ENCODE peak calls at places on chromosomes 4 and X, in ten cellular contexts. T is uterus, B is AG04450, H is tibial nerve, Y is H7, J is fibroblast of mammary gland, C is mesenchymal stem cell, M is neural progenitor cell, Z is ascending aorta, V is upper lobe of right lung. E is an unnamed sample.

GRCh38 chrX:12767856-12768255 is 23.4 kb upstream of the PRPS2 start:
- DNase-seq in H (no peak), Z (no peak), J (no peak), T (no peak), V (no peak), Y (no peak), B (no peak), C (no peak), M (no peak), E (no peak)

GRCh38 chr4:26372525-26373172 is 51.8 kb downstream of the RBPJ start:
- DNase-seq in T (no peak), H (peak; percentile 23), B (peak; percentile 21), Z (no peak), C (peak; percentile 92), J (peak; percentile 82), Y (no peak), V (no peak), M (peak; percentile 16), E (no peak)

GRCh38 chr4:8369426-8370105 is 71.0 kb downstream of the ACOX3 start:
- DNase-seq in V (no peak), B (no peak), M (no peak), J (no peak), C (no peak), Y (no peak), Z (no peak), H (no peak), T (no peak), E (no peak)

GRCh38 chr4:119835511-119835910 is 206.9 kb upstream of the PDE5A start:
- DNase-seq in M (no peak), V (no peak), H (no peak), T (no peak), Y (no peak), Z (no peak), J (peak; percentile 46), C (peak; percentile 86), B (peak; percentile 36), E (no peak)

GRCh38 chrX:111568356-111568755 is 56.9 kb downstream of the SERTM2 start:
- DNase-seq in Y (peak; percentile 8), C (peak; percentile 32), M (peak; percentile 59), H (no peak), T (peak; percentile 11), B (no peak), J (peak; percentile 15), Z (no peak), V (no peak), E (no peak)

GRCh38 chrX:23376581-23376980 is 41.9 kb downstream of the PTCHD1 start:
- DNase-seq in M (no peak), C (no peak), V (no peak), Z (no peak), H (no peak), B (no peak), Y (no peak), T (no peak), J (no peak), E (no peak)

GRCh38 chrX:86002076-86002896 is 45.1 kb downstream of the CHM start:
- DNase-seq in J (peak; percentile 17), M (peak; percentile 87), C (peak; percentile 72), H (no peak), Y (no peak), V (peak; percentile 68), T (no peak), B (no peak), Z (no peak), E (no peak)

GRCh38 chr4:125891597-125892258 is 577.0 kb downstream of the FAT4 start:
- DNase-seq in B (peak; percentile 95), T (no peak), H (no peak), Y (no peak), Z (no peak), M (no peak), V (no peak), J (peak; percentile 54), C (peak; percentile 97), E (no peak)

GRCh38 chr4:145786830-145787229 is 106.9 kb downstream of the C4orf51 start:
- DNase-seq in J (no peak), B (no peak), H (no peak), M (no peak), T (no peak), Y (no peak), Z (no peak), C (no peak), V (no peak), E (no peak)

DNA sequence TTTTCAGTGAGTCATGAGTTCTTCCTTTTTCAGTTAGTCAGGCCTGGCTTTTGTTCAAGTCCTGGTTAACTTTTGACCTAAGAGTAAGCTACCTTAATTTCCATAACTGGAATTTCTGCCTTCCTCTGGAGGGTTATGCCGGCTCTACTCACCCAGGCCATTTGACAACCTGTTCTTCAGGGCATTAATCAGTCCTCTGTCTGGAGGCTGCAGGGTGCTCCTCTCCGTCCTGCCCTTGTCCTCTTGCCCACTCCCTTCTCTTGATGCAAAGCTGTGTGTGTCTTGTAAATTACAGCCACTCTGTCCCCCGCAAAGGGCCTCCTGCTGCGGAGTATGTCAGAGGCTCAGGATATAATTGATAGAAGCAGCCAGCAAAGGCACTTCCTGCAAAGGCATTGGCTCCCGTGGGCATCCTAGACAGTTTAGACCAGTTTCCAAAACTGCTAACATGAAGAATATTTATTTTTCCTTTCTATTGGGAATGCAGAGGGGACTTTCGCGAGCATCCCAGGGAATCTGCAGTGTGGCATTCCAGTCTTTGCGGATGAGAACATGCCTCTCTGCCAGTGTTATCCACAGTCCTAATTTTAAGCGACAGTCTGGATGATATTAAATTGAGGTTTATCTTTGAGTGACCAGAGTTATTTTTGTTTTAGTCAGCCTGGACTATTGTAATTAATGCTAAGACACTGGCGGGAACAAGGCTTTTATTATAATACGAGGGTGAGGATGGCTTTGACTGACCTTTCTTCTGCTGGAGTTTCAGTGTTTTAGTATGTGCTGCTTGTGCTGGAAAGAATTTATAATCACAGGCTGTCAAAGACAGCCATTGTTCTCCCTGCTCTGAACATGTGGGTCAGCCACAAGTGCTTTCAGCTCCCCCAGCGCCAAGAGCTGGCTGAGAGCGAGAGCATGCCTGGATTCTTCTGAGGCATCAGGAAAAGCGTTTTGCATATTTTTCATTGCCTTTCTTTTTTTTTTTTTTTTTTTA is 74.2 kb downstream of the LIMCH1 start:
- DNase-seq in J (no peak), C (peak; percentile 55), B (no peak), T (no peak), V (no peak), M (peak; percentile 75), H (peak; percentile 37), Y (peak; percentile 24), Z (no peak), E (no peak)
- H3K4me3 ChIP-seq in J (no peak overlapping the region), C (no peak overlapping the region), B (no peak overlapping the region), T (no peak overlapping the region), V (no peak overlapping the region), M (peak overlapping the region; percentile 15), H (peak overlapping the region; percentile 17), Y (no peak overlapping the region), Z (no peak overlapping the region), E (no peak overlapping the region)

DNA sequence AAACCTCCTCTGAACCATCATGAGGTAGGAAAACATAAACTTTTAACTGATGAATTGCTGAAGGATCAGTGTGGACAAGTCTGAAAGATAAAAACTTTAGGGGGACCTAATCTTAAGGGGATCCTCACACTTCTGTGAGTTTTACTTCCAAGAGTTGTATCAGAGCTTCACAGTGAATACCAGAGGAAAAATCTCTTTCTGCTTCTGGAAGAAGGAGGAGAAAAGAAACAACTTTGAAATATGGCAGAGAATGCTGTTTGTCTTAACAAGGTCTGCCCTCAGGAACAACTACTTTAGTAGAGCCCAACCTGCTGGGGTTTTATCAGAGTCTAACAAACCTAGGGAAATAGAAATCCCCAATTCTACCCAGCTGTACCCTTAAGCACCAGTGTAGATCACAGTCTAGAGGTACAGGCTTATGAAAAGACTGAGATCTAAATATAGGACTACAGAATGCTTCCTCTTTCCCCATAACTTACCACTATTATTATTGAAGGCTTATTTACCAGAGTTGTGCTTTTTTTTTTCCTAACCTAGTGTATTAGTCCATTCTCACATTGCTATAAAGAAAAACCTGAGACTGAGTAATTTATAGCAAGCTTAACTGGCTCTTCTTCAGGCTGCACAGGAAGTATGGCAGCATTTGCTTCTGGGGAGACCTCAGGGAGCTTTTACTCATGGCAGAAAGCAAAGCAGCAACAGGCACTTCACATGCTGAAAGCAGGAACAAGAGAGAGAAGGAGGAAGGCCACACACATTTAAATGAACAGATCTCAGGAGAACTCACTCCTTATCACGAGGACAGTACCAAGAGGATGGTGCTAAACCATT is 167.9 kb downstream of the CAMK2D start:
- DNase-seq in M (no peak), H (no peak), C (no peak), B (no peak), Y (no peak), Z (no peak), J (no peak), T (no peak), V (no peak), E (no peak)
- H3K4me3 ChIP-seq in M (no peak overlapping the region), H (no peak overlapping the region), C (no peak overlapping the region), B (no peak overlapping the region), Y (no peak overlapping the region), Z (no peak overlapping the region), J (no peak overlapping the region), T (no peak overlapping the region), V (no peak overlapping the region), E (no peak overlapping the region)

GRCh38 chr4:40253906-40254305 is 57.1 kb downstream of the RHOH start:
- DNase-seq in T (no peak), M (no peak), Z (no peak), J (peak; percentile 19), H (no peak), Y (no peak), C (peak; percentile 63), B (no peak), V (no peak), E (no peak)
- H3K4me3 ChIP-seq in T (no peak overlapping the region), M (no peak overlapping the region), Z (no peak overlapping the region), J (no peak overlapping the region), H (no peak overlapping the region), Y (no peak overlapping the region), C (no peak overlapping the region), B (no peak overlapping the region), V (no peak overlapping the region), E (no peak overlapping the region)

GRCh38 chr4:185106353-185106752 is 36.7 kb upstream of the SLC25A4 start:
- DNase-seq in M (no peak), Y (no peak), B (no peak), H (no peak), J (no peak), T (no peak), C (no peak), V (no peak), Z (no peak), E (no peak)

GRCh38 chr4:185108185-185108584 is 34.9 kb upstream of the SLC25A4 start:
- DNase-seq in T (no peak), V (no peak), Z (no peak), B (no peak), J (no peak), C (no peak), Y (no peak), H (no peak), M (no peak), E (no peak)

GRCh38 chr4:185110375-185110823 is 32.7 kb upstream of the SLC25A4 start:
- DNase-seq in Y (no peak), V (no peak), Z (no peak), H (no peak), J (no peak), T (no peak), C (no peak), M (no peak), B (no peak), E (no peak)

GRCh38 chr4:185109736-185110135 is 33.3 kb upstream of the SLC25A4 start:
- DNase-seq in B (no peak), J (no peak), H (no peak), M (no peak), Y (no peak), V (no peak), Z (no peak), T (no peak), C (no peak), E (no peak)

DNA sequence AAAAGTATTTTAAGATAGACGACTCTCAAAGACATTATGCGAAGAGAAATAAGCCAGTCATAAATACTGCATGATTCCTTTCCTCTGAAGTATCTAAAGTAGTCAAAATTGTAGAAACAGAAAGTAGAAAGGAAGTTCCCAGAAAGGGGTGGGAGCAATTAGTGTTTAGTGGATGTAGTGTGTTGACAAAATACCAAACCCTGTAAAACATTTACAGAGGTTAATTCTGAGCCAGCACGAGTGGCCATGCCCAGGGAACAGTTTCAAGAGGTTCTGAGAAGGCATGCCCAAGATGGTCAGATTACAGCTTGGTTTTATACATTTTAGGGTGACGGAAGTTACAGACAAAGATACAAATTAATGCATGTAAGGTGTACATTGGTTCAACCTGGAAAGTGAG is 34.4 kb upstream of the SLC25A4 start:
- DNase-seq in Z (no peak), T (no peak), Y (no peak), J (no peak), C (no peak), H (no peak), B (no peak), V (no peak), M (no peak), E (no peak)
- H3K4me3 ChIP-seq in Z (no peak overlapping the region), T (no peak overlapping the region), Y (no peak overlapping the region), J (no peak overlapping the region), C (no peak overlapping the region), H (no peak overlapping the region), B (no peak overlapping the region), V (no peak overlapping the region), M (no peak overlapping the region), E (no peak overlapping the region)